ENCODE peak calls at places on chromosome 3, in seven cellular contexts. T is B cell, K is dermis blood vessel endothelial cell, Z is HTR-8/SVneo, P is H4, B is SK-N-DZ, J is DMS 273 treated with DMSO at 0.1 percent for 48 hours. D is an unnamed sample.

GRCh38 chr3:169666501-169667379 is 3.2 kb upstream of the MECOM start:
- DNase-seq in P (no peak), B (no peak), K (no peak), T (no peak), Z (no peak), J (no peak), D (no peak)

GRCh38 chr3:9047465-9048346 is 84.4 kb upstream of the RAD18 start:
- DNase-seq in T (no peak), K (no peak), J (no peak), B (no peak), Z (no peak), P (no peak), D (no peak)

GRCh38 chr3:127135241-127136023 is 57.5 kb upstream of the PRR23E start:
- DNase-seq in Z (no peak), J (no peak), T (no peak), K (no peak), P (no peak), B (peak; percentile 87), D (no peak)

GRCh38 chr3:129440648-129441190 is 695 bp downstream of the IFT122 start:
- DNase-seq in Z (no peak), P (no peak), J (peak; percentile 50), T (no peak), B (no peak), K (no peak), D (no peak)

GRCh38 chr3:190205739-190206138 is 85.0 kb upstream of the P3H2 start:
- DNase-seq in Z (no peak), B (no peak), P (no peak), J (no peak), T (no peak), K (peak; percentile 37), D (no peak)

GRCh38 chr3:114502204-114502603 is 208.4 kb downstream of the TIGIT start:
- DNase-seq in K (no peak), Z (no peak), T (no peak), B (no peak), J (no peak), P (no peak), D (no peak)

GRCh38 chr3:156311431-156311830 is 191.1 kb downstream of the KCNAB1 start:
- DNase-seq in K (no peak), P (no peak), T (no peak), Z (no peak), J (no peak), B (no peak), D (no peak)

GRCh38 chr3:11370134-11370533 is 97.9 kb downstream of the ATG7 start:
- DNase-seq in T (no peak), K (no peak), P (no peak), B (no peak), J (no peak), Z (no peak), D (no peak)

GRCh38 chr3:24154003-24154695 is 209.1 kb downstream of the NR1D2 start:
- DNase-seq in J (no peak), B (no peak), T (no peak), Z (no peak), P (no peak), K (no peak), D (no peak)

GRCh38 chr3:98786364-98786930 is 23.3 kb downstream of the ST3GAL6 start:
- DNase-seq in T (no peak), P (no peak), K (no peak), B (no peak), Z (no peak), J (no peak), D (no peak)

GRCh38 chr3:123668906-123669305 is 84.1 kb upstream of the HACD2 start:
- DNase-seq in Z (no peak), K (no peak), B (no peak), P (no peak), J (no peak), T (no peak), D (no peak)

D was measured in SK-MEL-5.